ENCODE peak calls at places on chromosome 12, in ten cellular contexts. Y is K562, V is body of pancreas, X is heart left ventricle, P is vagina, D is IMR-90, K is GM12878, J is A549, B is sigmoid colon, M is lower leg skin. I is an unnamed sample.
A peak's percentile ranks its signal among the peaks of the same experiment; 100 is the strongest.

GRCh38 chr12:123041042-123041531 is 60.6 kb downstream of the ARL6IP4 start:
- DNase-seq in Y (no peak), P (no peak), X (peak; percentile 11), K (no peak), M (no peak), B (no peak), J (no peak), V (no peak), D (no peak), I (no peak)

GRCh38 chr12:32482226-32482625 is 82.9 kb downstream of the FGD4 start:
- DNase-seq in D (no peak), J (no peak), X (no peak), B (no peak), M (no peak), K (peak; percentile 12), V (no peak), Y (no peak), P (no peak), I (no peak)

GRCh38 chr12:77667101-77667500 is 163.6 kb upstream of the NAV3 start:
- DNase-seq in Y (no peak), J (no peak), D (peak; percentile 4), P (no peak), X (no peak), M (no peak), B (no peak), K (no peak), V (no peak), I (no peak)

GRCh38 chr12:6386522-6386921 is 2.6 kb downstream of the LTBR start:
- DNase-seq in B (no peak), P (no peak), M (no peak), Y (no peak), D (no peak), V (no peak), X (no peak), J (no peak), K (no peak), I (no peak)

GRCh38 chr12:124763594-124763979 is 100.1 kb downstream of the SCARB1 start:
- DNase-seq in P (no peak), Y (no peak), B (no peak), M (no peak), K (no peak), D (no peak), J (no peak), X (no peak), V (no peak), I (no peak)

GRCh38 chr12:5648692-5649338 is 216.9 kb downstream of the NTF3 start:
- DNase-seq in M (no peak), Y (peak; percentile 7), K (no peak), D (peak; percentile 58), P (no peak), J (no peak), X (no peak), B (no peak), V (no peak), I (no peak)

GRCh38 chr12:2455410-2455809 is 339.4 kb upstream of the FKBP4 start:
- DNase-seq in Y (no peak), M (no peak), V (no peak), X (no peak), P (no peak), J (no peak), K (no peak), B (peak; percentile 29), D (no peak), I (no peak)

GRCh38 chr12:104735801-104736200 is 222.3 kb downstream of the SLC41A2 start:
- DNase-seq in D (no peak), B (no peak), M (no peak), K (no peak), Y (no peak), X (no peak), V (no peak), J (no peak), P (no peak), I (no peak)

GRCh38 chr12:67649165-67650126 is 901 bp downstream of the DYRK2 start:
- DNase-seq in K (no peak), Y (peak; percentile 64), P (no peak), J (peak; percentile 31), V (peak; percentile 49), D (no peak), X (peak; percentile 62), B (peak; percentile 74), M (peak; percentile 27), I (peak; percentile 19)

GRCh38 chr12:89918172-89918880 is 209.7 kb upstream of the ATP2B1 start:
- DNase-seq in K (no peak), P (no peak), B (no peak), Y (no peak), V (no peak), J (no peak), M (no peak), X (no peak), D (no peak), I (no peak)

GRCh38 chr12:120183211-120183631 is 11.3 kb downstream of the GCN1 start:
- DNase-seq in D (peak; percentile 50), M (no peak), Y (no peak), V (no peak), B (no peak), J (no peak), K (no peak), P (no peak), X (no peak), I (no peak)

GRCh38 chr12:106766393-106766826 is 8.1 kb upstream of the RIC8B start:
- DNase-seq in P (no peak), K (no peak), B (no peak), J (no peak), X (peak; percentile 72), V (peak; percentile 51), Y (no peak), D (no peak), M (no peak), I (no peak)

GRCh38 chr12:80714055-80714454 is 2.7 kb upstream of the MYF5 start:
- DNase-seq in M (no peak), D (peak; percentile 14), Y (no peak), J (no peak), B (no peak), P (no peak), X (no peak), K (no peak), V (peak; percentile 13), I (no peak)

GRCh38 chr12:63416788-63417187 is 251.5 kb downstream of the DPY19L2 start:
- DNase-seq in M (no peak), B (no peak), V (no peak), Y (no peak), P (no peak), D (no peak), J (no peak), X (no peak), K (no peak), I (no peak)

GRCh38 chr12:47844264-47845020 is 24.7 kb upstream of the HDAC7 start:
- DNase-seq in D (no peak), P (no peak), X (no peak), J (no peak), Y (no peak), M (peak; percentile 81), K (no peak), B (no peak), V (no peak), I (no peak)
- TF ChIP-seq POLR2A in D (no peak), P (no peak), X (no peak), J (no peak), Y (no peak), M (no peak), K (no peak), B (no peak), V (no peak), I (no peak)

GRCh38 chr12:118376089-118377004 is at the start of gene SUDS3:
- DNase-seq in J (peak; percentile 84), X (peak; percentile 91), V (peak; percentile 96), B (peak; percentile 94), Y (peak; percentile 78), K (peak; percentile 73), P (peak; percentile 91), M (peak; percentile 94), D (peak; percentile 66), I (peak; percentile 70)
- TF ChIP-seq POLR2A in J (peak; percentile 49), X (peak; percentile 64), V (no peak), B (no peak), Y (peak; percentile 58), K (peak; percentile 83), P (peak; percentile 4), M (no peak), D (no peak), I (no peak)

DNA sequence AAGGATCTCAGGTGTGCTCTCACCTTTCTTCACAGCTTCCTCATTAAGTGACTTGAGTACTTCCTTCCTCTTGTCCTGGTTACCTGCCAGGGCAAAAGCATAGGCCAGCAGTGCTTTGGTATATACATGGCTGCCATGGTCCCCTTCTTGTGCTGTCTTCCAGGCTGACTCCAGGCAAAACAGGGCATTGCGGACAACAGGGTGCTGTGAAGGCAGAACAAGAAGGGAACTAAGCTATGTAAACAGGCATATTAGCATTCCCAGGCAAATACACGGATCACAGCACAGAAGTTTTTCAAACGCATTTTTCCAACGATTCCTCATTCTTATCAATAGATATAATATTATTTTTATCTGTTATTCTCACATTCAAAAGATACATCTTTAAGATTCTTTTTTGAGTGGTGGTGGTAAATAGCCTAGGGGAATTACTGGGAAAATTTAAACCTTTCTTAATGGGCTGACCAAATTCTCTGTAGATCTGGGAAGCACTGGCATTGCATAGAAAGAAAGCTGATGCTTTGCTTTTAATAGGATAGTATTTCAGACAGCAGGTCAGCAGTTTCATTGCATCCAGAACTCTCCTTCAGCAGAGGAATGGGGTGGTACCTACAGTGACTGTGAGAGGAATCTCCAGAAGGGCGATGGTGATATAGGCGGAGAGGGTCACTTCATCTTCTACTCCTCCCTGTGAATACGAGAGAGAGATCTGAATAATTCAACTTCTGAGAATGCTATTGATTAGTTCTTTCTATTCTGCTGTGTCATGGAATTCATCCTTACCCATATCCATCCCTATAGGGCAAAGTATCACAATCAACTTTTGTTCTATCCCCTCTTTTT is 38.8 kb downstream of the A2M start:
- DNase-seq in M (no peak), V (no peak), Y (no peak), K (no peak), X (no peak), D (no peak), J (no peak), P (no peak), B (no peak), I (no peak)
- TF ChIP-seq POLR2A in M (no peak), V (no peak), Y (no peak), K (no peak), X (no peak), D (no peak), J (no peak), P (no peak), B (no peak), I (no peak)

GRCh38 chr12:51821423-51822260 is 26.9 kb downstream of the FIGNL2 start:
- DNase-seq in M (no peak), K (no peak), P (no peak), D (no peak), V (no peak), B (no peak), J (no peak), Y (no peak), X (no peak), I (no peak)

GRCh38 chr12:51822956-51823355 is 25.6 kb downstream of the FIGNL2 start:
- DNase-seq in V (peak; percentile 67), D (no peak), M (no peak), K (no peak), Y (no peak), J (no peak), X (no peak), B (no peak), P (no peak), I (no peak)

GRCh38 chr12:51822261-51822616 is 26.3 kb downstream of the FIGNL2 start:
- DNase-seq in X (no peak), M (no peak), J (no peak), B (no peak), D (no peak), K (no peak), Y (no peak), V (no peak), P (no peak), I (no peak)

GRCh38 chr12:51819851-51820720 is 28.4 kb downstream of the FIGNL2 start:
- DNase-seq in Y (no peak), J (peak; percentile 67), B (no peak), X (peak; percentile 43), V (peak; percentile 63), M (no peak), K (no peak), D (no peak), P (no peak), I (no peak)

GRCh38 chr12:51820721-51821422 is 27.6 kb downstream of the FIGNL2 start:
- DNase-seq in M (no peak), P (no peak), V (peak; percentile 79), X (peak; percentile 64), Y (peak; percentile 70), B (no peak), D (peak; percentile 60), J (peak; percentile 82), K (no peak), I (no peak)
- TF ChIP-seq POLR2A in M (no peak), P (no peak), V (peak; percentile 55), X (peak; percentile 24), Y (no peak), B (no peak), D (peak; percentile 53), J (peak; percentile 94), K (peak; percentile 45), I (no peak)

I was measured in H54.